ENCODE peak calls at places on chromosome 19, in ten cellular contexts. One of them, this sample, is unnamed.

GRCh38 chr19:10501971-10502523 is 1.1 kb downstream of the KEAP1 start:
- DNase-seq in MM.1S: peak; percentile 48
- DNase-seq in GM12865: peak; percentile 78
- DNase-seq in ascending aorta: peak; percentile 86
- DNase-seq in CD4-positive, alpha-beta memory T cell: no peak
- DNase-seq in GM23248: peak; percentile 75
- DNase-seq in bronchial epithelial cell: no peak
- DNase-seq in left ventricle myocardium inferior: peak; percentile 85
- DNase-seq in uterus: peak; percentile 68
- DNase-seq in lung: peak; percentile 87
- DNase-seq in this sample: no peak

GRCh38 chr19:35031072-35031881 is 1.0 kb downstream of the SCN1B start:
- DNase-seq in MM.1S: no peak
- DNase-seq in GM12865: no peak
- DNase-seq in ascending aorta: no peak
- DNase-seq in CD4-positive, alpha-beta memory T cell: no peak
- DNase-seq in GM23248: peak; percentile 50
- DNase-seq in bronchial epithelial cell: no peak
- DNase-seq in left ventricle myocardium inferior: peak; percentile 54
- DNase-seq in uterus: peak; percentile 49
- DNase-seq in lung: no peak
- DNase-seq in this sample: no peak

GRCh38 chr19:35011091-35011689 is 11.1 kb downstream of the GRAMD1A start:
- DNase-seq in MM.1S: no peak
- DNase-seq in GM12865: no peak
- DNase-seq in ascending aorta: no peak
- DNase-seq in CD4-positive, alpha-beta memory T cell: no peak
- DNase-seq in GM23248: no peak
- DNase-seq in bronchial epithelial cell: no peak
- DNase-seq in left ventricle myocardium inferior: no peak
- DNase-seq in uterus: no peak
- DNase-seq in lung: no peak
- DNase-seq in this sample: no peak

GRCh38 chr19:2982983-2983350 is 5.6 kb downstream of the TLE6 start:
- DNase-seq in MM.1S: no peak
- DNase-seq in GM12865: no peak
- DNase-seq in ascending aorta: peak; percentile 98
- DNase-seq in CD4-positive, alpha-beta memory T cell: no peak
- DNase-seq in GM23248: peak; percentile 86
- DNase-seq in bronchial epithelial cell: peak; percentile 31
- DNase-seq in left ventricle myocardium inferior: peak; percentile 89
- DNase-seq in uterus: peak; percentile 91
- DNase-seq in lung: peak; percentile 71
- DNase-seq in this sample: no peak

GRCh38 chr19:52946322-52947310 is 16.1 kb downstream of the ZNF816 start:
- DNase-seq in MM.1S: no peak
- DNase-seq in GM12865: no peak
- DNase-seq in ascending aorta: no peak
- DNase-seq in CD4-positive, alpha-beta memory T cell: no peak
- DNase-seq in GM23248: peak; percentile 53
- DNase-seq in bronchial epithelial cell: no peak
- DNase-seq in left ventricle myocardium inferior: peak; percentile 51
- DNase-seq in uterus: peak; percentile 79
- DNase-seq in lung: peak; percentile 36
- DNase-seq in this sample: no peak

GRCh38 chr19:2391118-2391725 is 31.2 kb downstream of the TMPRSS9 start:
- DNase-seq in MM.1S: peak; percentile 88
- DNase-seq in GM12865: peak; percentile 83
- DNase-seq in ascending aorta: no peak
- DNase-seq in CD4-positive, alpha-beta memory T cell: peak; percentile 50
- DNase-seq in GM23248: peak; percentile 84
- DNase-seq in bronchial epithelial cell: peak; percentile 69
- DNase-seq in left ventricle myocardium inferior: no peak
- DNase-seq in uterus: no peak
- DNase-seq in lung: no peak
- DNase-seq in this sample: peak; percentile 67

GRCh38 chr19:42092350-42092749 is 16.4 kb downstream of the ZNF574 start:
- DNase-seq in MM.1S: peak; percentile 88
- DNase-seq in GM12865: peak; percentile 50
- DNase-seq in ascending aorta: no peak
- DNase-seq in CD4-positive, alpha-beta memory T cell: peak; percentile 22
- DNase-seq in GM23248: peak; percentile 37
- DNase-seq in bronchial epithelial cell: no peak
- DNase-seq in left ventricle myocardium inferior: no peak
- DNase-seq in uterus: no peak
- DNase-seq in lung: no peak
- DNase-seq in this sample: peak; percentile 39

GRCh38 chr19:12948597-12949362 is 3.1 kb downstream of the RAD23A start:
- DNase-seq in MM.1S: no peak
- DNase-seq in GM12865: no peak
- DNase-seq in ascending aorta: no peak
- DNase-seq in CD4-positive, alpha-beta memory T cell: no peak
- DNase-seq in GM23248: no peak
- DNase-seq in bronchial epithelial cell: no peak
- DNase-seq in left ventricle myocardium inferior: no peak
- DNase-seq in uterus: no peak
- DNase-seq in lung: no peak
- DNase-seq in this sample: no peak

GRCh38 chr19:5333581-5334365 is 6.8 kb downstream of the PTPRS start:
- DNase-seq in MM.1S: no peak
- DNase-seq in GM12865: no peak
- DNase-seq in ascending aorta: no peak
- DNase-seq in CD4-positive, alpha-beta memory T cell: no peak
- DNase-seq in GM23248: no peak
- DNase-seq in bronchial epithelial cell: no peak
- DNase-seq in left ventricle myocardium inferior: no peak
- DNase-seq in uterus: no peak
- DNase-seq in lung: no peak
- DNase-seq in this sample: no peak

GRCh38 chr19:39156230-39156890 is 30.8 kb downstream of the PAK4 start:
- DNase-seq in MM.1S: no peak
- DNase-seq in GM12865: no peak
- DNase-seq in ascending aorta: no peak
- DNase-seq in CD4-positive, alpha-beta memory T cell: no peak
- DNase-seq in GM23248: peak; percentile 72
- DNase-seq in bronchial epithelial cell: peak; percentile 11
- DNase-seq in left ventricle myocardium inferior: no peak
- DNase-seq in uterus: no peak
- DNase-seq in lung: no peak
- DNase-seq in this sample: no peak

GRCh38 chr19:43682824-43683661 is 13.1 kb upstream of the PLAUR start:
- DNase-seq in MM.1S: no peak
- DNase-seq in GM12865: no peak
- DNase-seq in ascending aorta: no peak
- DNase-seq in CD4-positive, alpha-beta memory T cell: no peak
- DNase-seq in GM23248: no peak
- DNase-seq in bronchial epithelial cell: no peak
- DNase-seq in left ventricle myocardium inferior: no peak
- DNase-seq in uterus: no peak
- DNase-seq in lung: no peak
- DNase-seq in this sample: no peak

GRCh38 chr19:19064811-19065745 is 1.3 kb downstream of the SLC25A42 start:
- DNase-seq in MM.1S: peak; percentile 49
- DNase-seq in GM12865: peak; percentile 51
- DNase-seq in ascending aorta: no peak
- DNase-seq in CD4-positive, alpha-beta memory T cell: peak; percentile 16
- DNase-seq in GM23248: peak; percentile 42
- DNase-seq in bronchial epithelial cell: no peak
- DNase-seq in left ventricle myocardium inferior: no peak
- DNase-seq in uterus: no peak
- DNase-seq in lung: no peak
- DNase-seq in this sample: peak; percentile 42
- H3K4me3 ChIP-seq in MM.1S: peak overlapping the region; percentile 86
- H3K4me3 ChIP-seq in GM12865: peak overlapping the region; percentile 82
- H3K4me3 ChIP-seq in ascending aorta: peak overlapping the region; percentile 95
- H3K4me3 ChIP-seq in CD4-positive, alpha-beta memory T cell: peak overlapping the region; percentile 83
- H3K4me3 ChIP-seq in GM23248: peak overlapping the region; percentile 80
- H3K4me3 ChIP-seq in bronchial epithelial cell: peak overlapping the region; percentile 66
- H3K4me3 ChIP-seq in left ventricle myocardium inferior: peak overlapping the region; percentile 88
- H3K4me3 ChIP-seq in uterus: peak overlapping the region; percentile 94
- H3K4me3 ChIP-seq in lung: peak overlapping the region; percentile 27
- H3K4me3 ChIP-seq in this sample: peak overlapping the region; percentile 82

GRCh38 chr19:37718357-37718756 is 1.2 kb downstream of the ZNF607 start:
- DNase-seq in MM.1S: no peak
- DNase-seq in GM12865: no peak
- DNase-seq in ascending aorta: no peak
- DNase-seq in CD4-positive, alpha-beta memory T cell: no peak
- DNase-seq in GM23248: no peak
- DNase-seq in bronchial epithelial cell: peak; percentile 2
- DNase-seq in left ventricle myocardium inferior: no peak
- DNase-seq in uterus: no peak
- DNase-seq in lung: no peak
- DNase-seq in this sample: no peak
- H3K4me3 ChIP-seq in MM.1S: no peak overlapping the region
- H3K4me3 ChIP-seq in GM12865: peak overlapping the region; percentile 74
- H3K4me3 ChIP-seq in ascending aorta: peak overlapping the region; percentile 88
- H3K4me3 ChIP-seq in CD4-positive, alpha-beta memory T cell: peak overlapping the region; percentile 48
- H3K4me3 ChIP-seq in GM23248: peak overlapping the region; percentile 95
- H3K4me3 ChIP-seq in bronchial epithelial cell: peak overlapping the region; percentile 71
- H3K4me3 ChIP-seq in left ventricle myocardium inferior: peak overlapping the region; percentile 82
- H3K4me3 ChIP-seq in uterus: peak overlapping the region; percentile 71
- H3K4me3 ChIP-seq in lung: no peak overlapping the region
- H3K4me3 ChIP-seq in this sample: peak overlapping the region; percentile 85

GRCh38 chr19:610801-611505 is 21.3 kb downstream of the HCN2 start:
- DNase-seq in MM.1S: no peak
- DNase-seq in GM12865: peak; percentile 76
- DNase-seq in ascending aorta: no peak
- DNase-seq in CD4-positive, alpha-beta memory T cell: peak; percentile 50
- DNase-seq in GM23248: peak; percentile 81
- DNase-seq in bronchial epithelial cell: no peak
- DNase-seq in left ventricle myocardium inferior: peak; percentile 69
- DNase-seq in uterus: peak; percentile 41
- DNase-seq in lung: no peak
- DNase-seq in this sample: peak; percentile 91
- H3K4me3 ChIP-seq in MM.1S: peak overlapping the region; percentile 15
- H3K4me3 ChIP-seq in GM12865: peak overlapping the region; percentile 61
- H3K4me3 ChIP-seq in ascending aorta: peak overlapping the region; percentile 12
- H3K4me3 ChIP-seq in CD4-positive, alpha-beta memory T cell: peak overlapping the region; percentile 39
- H3K4me3 ChIP-seq in GM23248: peak overlapping the region; percentile 22
- H3K4me3 ChIP-seq in bronchial epithelial cell: no peak overlapping the region
- H3K4me3 ChIP-seq in left ventricle myocardium inferior: peak overlapping the region; percentile 50
- H3K4me3 ChIP-seq in uterus: no peak overlapping the region
- H3K4me3 ChIP-seq in lung: no peak overlapping the region
- H3K4me3 ChIP-seq in this sample: peak overlapping the region; percentile 62

DNA sequence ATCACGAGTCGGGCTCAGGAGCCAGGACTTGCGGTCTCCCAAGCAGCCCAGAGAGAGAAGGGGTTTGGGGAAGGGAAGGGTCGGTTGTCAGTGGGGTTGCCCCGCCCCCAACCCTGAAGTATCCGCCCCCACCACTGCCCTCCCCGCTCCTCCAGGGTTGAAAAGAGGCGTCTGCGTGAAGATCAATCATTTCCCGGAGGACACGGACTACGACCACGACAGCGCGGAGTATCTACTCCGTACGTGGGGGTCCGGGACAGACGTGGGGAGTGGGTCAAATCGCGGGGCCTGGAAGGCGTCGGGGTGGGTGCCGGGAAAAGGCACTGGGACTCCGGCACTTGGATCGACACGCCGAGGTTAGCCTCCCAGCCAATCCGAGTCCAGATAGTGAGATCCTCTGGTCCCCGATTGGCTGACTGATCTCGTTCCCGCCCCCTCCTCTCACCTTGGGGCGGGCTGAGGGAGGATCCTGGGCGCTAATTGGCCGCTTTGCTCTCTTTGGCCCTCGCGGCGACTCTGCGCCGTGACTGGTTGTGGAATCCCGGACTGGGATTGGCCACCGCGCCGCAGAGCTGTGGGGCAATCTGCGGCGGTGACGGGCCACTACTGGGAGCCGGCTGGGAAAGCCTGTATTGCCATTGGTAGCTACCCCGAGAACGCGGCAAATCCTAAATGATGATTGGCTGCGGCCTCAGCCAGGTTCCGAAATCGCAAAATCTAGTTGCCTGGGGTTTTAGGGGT is 13.3 kb upstream of the CACNG6 start:
- DNase-seq in MM.1S: no peak
- DNase-seq in GM12865: no peak
- DNase-seq in ascending aorta: peak; percentile 67
- DNase-seq in CD4-positive, alpha-beta memory T cell: peak; percentile 14
- DNase-seq in GM23248: peak; percentile 92
- DNase-seq in bronchial epithelial cell: no peak
- DNase-seq in left ventricle myocardium inferior: peak; percentile 50
- DNase-seq in uterus: peak; percentile 21
- DNase-seq in lung: peak; percentile 42
- DNase-seq in this sample: no peak
- H3K4me3 ChIP-seq in MM.1S: no peak overlapping the region
- H3K4me3 ChIP-seq in GM12865: no peak overlapping the region
- H3K4me3 ChIP-seq in ascending aorta: peak overlapping the region; percentile 57
- H3K4me3 ChIP-seq in CD4-positive, alpha-beta memory T cell: peak overlapping the region; percentile 9
- H3K4me3 ChIP-seq in GM23248: peak overlapping the region; percentile 67
- H3K4me3 ChIP-seq in bronchial epithelial cell: no peak overlapping the region
- H3K4me3 ChIP-seq in left ventricle myocardium inferior: peak overlapping the region; percentile 54
- H3K4me3 ChIP-seq in uterus: no peak overlapping the region
- H3K4me3 ChIP-seq in lung: no peak overlapping the region
- H3K4me3 ChIP-seq in this sample: peak overlapping the region; percentile 14

GRCh38 chr19:24029941-24030636 is 56.9 kb upstream of the ZNF254 start:
- DNase-seq in MM.1S: no peak
- DNase-seq in GM12865: no peak
- DNase-seq in ascending aorta: no peak
- DNase-seq in CD4-positive, alpha-beta memory T cell: no peak
- DNase-seq in GM23248: no peak
- DNase-seq in bronchial epithelial cell: no peak
- DNase-seq in left ventricle myocardium inferior: no peak
- DNase-seq in uterus: no peak
- DNase-seq in lung: no peak
- DNase-seq in this sample: no peak

GRCh38 chr19:24033308-24033961 is 53.6 kb upstream of the ZNF254 start:
- DNase-seq in MM.1S: no peak
- DNase-seq in GM12865: peak; percentile 93
- DNase-seq in ascending aorta: peak; percentile 93
- DNase-seq in CD4-positive, alpha-beta memory T cell: peak; percentile 86
- DNase-seq in GM23248: peak; percentile 96
- DNase-seq in bronchial epithelial cell: peak; percentile 77
- DNase-seq in left ventricle myocardium inferior: peak; percentile 90
- DNase-seq in uterus: peak; percentile 89
- DNase-seq in lung: peak; percentile 91
- DNase-seq in this sample: peak; percentile 93

GRCh38 chr19:24033962-24034342 is 53.0 kb upstream of the ZNF254 start:
- DNase-seq in MM.1S: no peak
- DNase-seq in GM12865: peak; percentile 56
- DNase-seq in ascending aorta: peak; percentile 68
- DNase-seq in CD4-positive, alpha-beta memory T cell: peak; percentile 38
- DNase-seq in GM23248: peak; percentile 89
- DNase-seq in bronchial epithelial cell: peak; percentile 62
- DNase-seq in left ventricle myocardium inferior: peak; percentile 30
- DNase-seq in uterus: peak; percentile 28
- DNase-seq in lung: peak; percentile 63
- DNase-seq in this sample: peak; percentile 25

DNA sequence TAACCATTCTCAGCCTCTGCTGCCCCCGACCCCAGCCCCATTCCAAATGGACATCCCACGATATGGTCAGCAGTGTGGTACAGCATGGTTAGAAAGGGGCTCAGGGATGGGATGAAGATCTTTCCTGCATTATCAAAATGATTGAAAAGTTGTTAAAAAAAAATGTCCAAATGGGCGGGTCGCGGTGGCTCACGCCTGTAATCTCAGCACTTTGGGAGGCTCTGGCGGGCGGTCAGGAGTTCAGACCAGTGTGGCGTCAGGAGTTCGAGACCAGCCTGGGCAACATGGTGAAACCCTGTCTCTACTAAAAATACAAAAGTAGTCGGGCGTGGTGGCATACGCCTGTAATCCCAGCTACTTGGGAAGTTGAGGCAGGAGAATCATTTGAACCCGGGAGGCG is 54.3 kb upstream of the ZNF254 start:
- DNase-seq in MM.1S: no peak
- DNase-seq in GM12865: no peak
- DNase-seq in ascending aorta: no peak
- DNase-seq in CD4-positive, alpha-beta memory T cell: no peak
- DNase-seq in GM23248: no peak
- DNase-seq in bronchial epithelial cell: no peak
- DNase-seq in left ventricle myocardium inferior: no peak
- DNase-seq in uterus: no peak
- DNase-seq in lung: no peak
- DNase-seq in this sample: no peak
- H3K4me3 ChIP-seq in MM.1S: no peak overlapping the region
- H3K4me3 ChIP-seq in GM12865: peak overlapping the region; percentile 43
- H3K4me3 ChIP-seq in ascending aorta: peak overlapping the region; percentile 88
- H3K4me3 ChIP-seq in CD4-positive, alpha-beta memory T cell: no peak overlapping the region
- H3K4me3 ChIP-seq in GM23248: peak overlapping the region; percentile 87
- H3K4me3 ChIP-seq in bronchial epithelial cell: no peak overlapping the region
- H3K4me3 ChIP-seq in left ventricle myocardium inferior: peak overlapping the region; percentile 85
- H3K4me3 ChIP-seq in uterus: peak overlapping the region; percentile 66
- H3K4me3 ChIP-seq in lung: no peak overlapping the region
- H3K4me3 ChIP-seq in this sample: peak overlapping the region; percentile 89